ENCODE peak calls at places on chromosomes 12 and 14, in seven cellular contexts. S, G, R, K, L, Q and W are unnamed samples.

GRCh38 chr14:103520657-103521437 is 1.8 kb downstream of the CKB start:
- DNase-seq in S (peak; percentile 83), G (peak; percentile 75), R (peak; percentile 77), K (peak; percentile 67), L (peak; percentile 64), Q (peak; percentile 81), W (no peak)

GRCh38 chr12:108374596-108375320 is 35.6 kb upstream of the CMKLR1 start:
- DNase-seq in S (no peak), G (no peak), R (no peak), K (no peak), L (no peak), Q (no peak), W (no peak)

GRCh38 chr14:68730811-68731425 is 61.9 kb downstream of the ZFP36L1 start:
- DNase-seq in S (no peak), G (no peak), R (no peak), K (no peak), L (no peak), Q (no peak), W (no peak)

GRCh38 chr12:34395056-34396005 is 373.0 kb downstream of the ALG10 start:
- DNase-seq in S (peak; percentile 14), G (no peak), R (peak; percentile 35), K (no peak), L (no peak), Q (peak; percentile 8), W (no peak)

GRCh38 chr14:83874662-83875061 is 1655.3 kb upstream of the FLRT2 start:
- DNase-seq in S (no peak), G (no peak), R (no peak), K (no peak), L (no peak), Q (no peak), W (no peak)

GRCh38 chr12:54750-55535 is 11.6 kb upstream of the IQSEC3 start:
- DNase-seq in S (no peak), G (no peak), R (no peak), K (no peak), L (no peak), Q (no peak), W (no peak)

GRCh38 chr12:71837356-71837755 is 2.2 kb upstream of the TBC1D15 start:
- DNase-seq in S (no peak), G (no peak), R (no peak), K (no peak), L (no peak), Q (no peak), W (no peak)

GRCh38 chr14:102774391-102775153 is 2.7 kb upstream of the TRAF3 start:
- DNase-seq in S (peak; percentile 84), G (peak; percentile 86), R (peak; percentile 73), K (peak; percentile 50), L (peak; percentile 61), Q (peak; percentile 76), W (no peak)

GRCh38 chr12:24197517-24197916 is 248.0 kb upstream of the SOX5 start:
- DNase-seq in S (no peak), G (no peak), R (no peak), K (no peak), L (no peak), Q (no peak), W (no peak)

GRCh38 chr12:3727354-3727753 is 25.6 kb downstream of the CRACR2A start:
- DNase-seq in S (no peak), G (no peak), R (no peak), K (no peak), L (no peak), Q (no peak), W (no peak)

GRCh38 chr12:92927055-92927435 is 2.0 kb downstream of the EEA1 start:
- DNase-seq in S (peak; percentile 49), G (peak; percentile 45), R (peak; percentile 54), K (no peak), L (no peak), Q (peak; percentile 51), W (no peak)

GRCh38 chr12:46383654-46384450 is 11.3 kb upstream of the SLC38A2 start:
- DNase-seq in S (peak; percentile 34), G (peak; percentile 84), R (peak; percentile 84), K (peak; percentile 46), L (peak; percentile 41), Q (peak; percentile 89), W (no peak)

GRCh38 chr14:68665116-68665515 is 127.8 kb downstream of the ZFP36L1 start:
- DNase-seq in S (no peak), G (no peak), R (no peak), K (no peak), L (no peak), Q (no peak), W (no peak)